ENCODE peak calls at places on chromosome 12, in nine cellular contexts. One of them, this sample, is unnamed. For H3K27me3, the result is how much of the 10 kb centered on the place peaks cover.

GRCh38 chr12:98439471-98440164 is 75.8 kb upstream of the TMPO start:
- DNase-seq in neural progenitor cell: no peak
- DNase-seq in heart right ventricle: no peak
- DNase-seq in Peyer's patch: no peak
- DNase-seq in DND-41: no peak
- DNase-seq in cardiac muscle cell: no peak
- DNase-seq in heart left ventricle: no peak
- DNase-seq in uterus: no peak
- DNase-seq in dorsolateral prefrontal cortex: no peak
- DNase-seq in this sample: no peak

GRCh38 chr12:131452444-131452860 is 258.4 kb upstream of the SFSWAP start:
- DNase-seq in neural progenitor cell: peak
- DNase-seq in heart right ventricle: no peak
- DNase-seq in Peyer's patch: no peak
- DNase-seq in DND-41: no peak
- DNase-seq in cardiac muscle cell: peak
- DNase-seq in heart left ventricle: no peak
- DNase-seq in uterus: no peak
- DNase-seq in dorsolateral prefrontal cortex: no peak
- DNase-seq in this sample: no peak

GRCh38 chr12:112841891-112842290 is 50.3 kb downstream of the RPH3A start:
- DNase-seq in neural progenitor cell: no peak
- DNase-seq in heart right ventricle: no peak
- DNase-seq in Peyer's patch: no peak
- DNase-seq in DND-41: no peak
- DNase-seq in cardiac muscle cell: no peak
- DNase-seq in heart left ventricle: no peak
- DNase-seq in uterus: no peak
- DNase-seq in dorsolateral prefrontal cortex: no peak
- DNase-seq in this sample: no peak

GRCh38 chr12:127178039-127178438 is 1088.9 kb upstream of the TMEM132C start:
- DNase-seq in neural progenitor cell: no peak
- DNase-seq in heart right ventricle: no peak
- DNase-seq in Peyer's patch: no peak
- DNase-seq in DND-41: no peak
- DNase-seq in cardiac muscle cell: no peak
- DNase-seq in heart left ventricle: no peak
- DNase-seq in uterus: no peak
- DNase-seq in dorsolateral prefrontal cortex: no peak
- DNase-seq in this sample: no peak

GRCh38 chr12:90036641-90037040 is 328.0 kb upstream of the ATP2B1 start:
- DNase-seq in neural progenitor cell: no peak
- DNase-seq in heart right ventricle: no peak
- DNase-seq in Peyer's patch: no peak
- DNase-seq in DND-41: peak
- DNase-seq in cardiac muscle cell: no peak
- DNase-seq in heart left ventricle: no peak
- DNase-seq in uterus: no peak
- DNase-seq in dorsolateral prefrontal cortex: no peak
- DNase-seq in this sample: no peak

GRCh38 chr12:65894624-65895023 is 70.3 kb downstream of the HMGA2 start:
- DNase-seq in neural progenitor cell: no peak
- DNase-seq in heart right ventricle: no peak
- DNase-seq in Peyer's patch: no peak
- DNase-seq in DND-41: no peak
- DNase-seq in cardiac muscle cell: no peak
- DNase-seq in heart left ventricle: no peak
- DNase-seq in uterus: no peak
- DNase-seq in dorsolateral prefrontal cortex: no peak
- DNase-seq in this sample: no peak

GRCh38 chr12:52965337-52965731 is 16.4 kb downstream of the KRT18 start:
- DNase-seq in neural progenitor cell: peak
- DNase-seq in heart right ventricle: no peak
- DNase-seq in Peyer's patch: no peak
- DNase-seq in DND-41: no peak
- DNase-seq in cardiac muscle cell: no peak
- DNase-seq in heart left ventricle: no peak
- DNase-seq in uterus: no peak
- DNase-seq in dorsolateral prefrontal cortex: no peak
- DNase-seq in this sample: no peak

GRCh38 chr12:107684990-107685359 is 624 bp upstream of the PWP1 start:
- DNase-seq in neural progenitor cell: peak
- DNase-seq in heart right ventricle: no peak
- DNase-seq in Peyer's patch: no peak
- DNase-seq in DND-41: peak
- DNase-seq in cardiac muscle cell: no peak
- DNase-seq in heart left ventricle: no peak
- DNase-seq in uterus: no peak
- DNase-seq in dorsolateral prefrontal cortex: no peak
- DNase-seq in this sample: no peak

GRCh38 chr12:2080604-2081003 is 27.8 kb downstream of the CACNA1C start:
- DNase-seq in neural progenitor cell: no peak
- DNase-seq in heart right ventricle: no peak
- DNase-seq in Peyer's patch: no peak
- DNase-seq in DND-41: no peak
- DNase-seq in cardiac muscle cell: no peak
- DNase-seq in heart left ventricle: no peak
- DNase-seq in uterus: no peak
- DNase-seq in dorsolateral prefrontal cortex: no peak
- DNase-seq in this sample: no peak

GRCh38 chr12:89547116-89547515 is 21.3 kb upstream of the POC1B start:
- DNase-seq in neural progenitor cell: no peak
- DNase-seq in heart right ventricle: no peak
- DNase-seq in Peyer's patch: no peak
- DNase-seq in DND-41: no peak
- DNase-seq in cardiac muscle cell: no peak
- DNase-seq in heart left ventricle: no peak
- DNase-seq in uterus: no peak
- DNase-seq in dorsolateral prefrontal cortex: no peak
- DNase-seq in this sample: no peak

GRCh38 chr12:124663206-124663605 is 95.8 kb upstream of the NCOR2 start:
- DNase-seq in neural progenitor cell: no peak
- DNase-seq in heart right ventricle: no peak
- DNase-seq in Peyer's patch: no peak
- DNase-seq in DND-41: no peak
- DNase-seq in cardiac muscle cell: no peak
- DNase-seq in heart left ventricle: no peak
- DNase-seq in uterus: no peak
- DNase-seq in dorsolateral prefrontal cortex: no peak
- DNase-seq in this sample: no peak

GRCh38 chr12:104458645-104459555 is 2.2 kb downstream of the CHST11 start:
- DNase-seq in neural progenitor cell: peak
- DNase-seq in heart right ventricle: peak
- DNase-seq in Peyer's patch: peak
- DNase-seq in DND-41: peak
- DNase-seq in cardiac muscle cell: peak
- DNase-seq in heart left ventricle: no peak
- DNase-seq in uterus: peak
- DNase-seq in dorsolateral prefrontal cortex: no peak
- DNase-seq in this sample: no peak
- H3K27ac ChIP-seq in neural progenitor cell: no peak
- H3K27ac ChIP-seq in heart right ventricle: peak
- H3K27ac ChIP-seq in Peyer's patch: peak
- H3K27ac ChIP-seq in DND-41: peak
- H3K27ac ChIP-seq in cardiac muscle cell: peak
- H3K27ac ChIP-seq in heart left ventricle: peak
- H3K27ac ChIP-seq in uterus: peak
- H3K27ac ChIP-seq in dorsolateral prefrontal cortex: peak
- H3K27ac ChIP-seq in this sample: peak

GRCh38 chr12:9706081-9706685 is 26.7 kb downstream of the CLECL1 start:
- DNase-seq in neural progenitor cell: no peak
- DNase-seq in heart right ventricle: no peak
- DNase-seq in Peyer's patch: no peak
- DNase-seq in DND-41: no peak
- DNase-seq in cardiac muscle cell: no peak
- DNase-seq in heart left ventricle: no peak
- DNase-seq in uterus: no peak
- DNase-seq in dorsolateral prefrontal cortex: no peak
- DNase-seq in this sample: no peak

GRCh38 chr12:9710584-9711375 is 22.1 kb downstream of the CLECL1 start:
- DNase-seq in neural progenitor cell: no peak
- DNase-seq in heart right ventricle: no peak
- DNase-seq in Peyer's patch: no peak
- DNase-seq in DND-41: no peak
- DNase-seq in cardiac muscle cell: no peak
- DNase-seq in heart left ventricle: no peak
- DNase-seq in uterus: no peak
- DNase-seq in dorsolateral prefrontal cortex: no peak
- DNase-seq in this sample: no peak

GRCh38 chr12:9708853-9709252 is 24.0 kb downstream of the CLECL1 start:
- DNase-seq in neural progenitor cell: no peak
- DNase-seq in heart right ventricle: no peak
- DNase-seq in Peyer's patch: no peak
- DNase-seq in DND-41: no peak
- DNase-seq in cardiac muscle cell: no peak
- DNase-seq in heart left ventricle: no peak
- DNase-seq in uterus: no peak
- DNase-seq in dorsolateral prefrontal cortex: no peak
- DNase-seq in this sample: no peak

GRCh38 chr12:9707864-9708808 is 24.8 kb downstream of the CLECL1 start:
- DNase-seq in neural progenitor cell: peak
- DNase-seq in heart right ventricle: peak
- DNase-seq in Peyer's patch: peak
- DNase-seq in DND-41: peak
- DNase-seq in cardiac muscle cell: peak
- DNase-seq in heart left ventricle: peak
- DNase-seq in uterus: peak
- DNase-seq in dorsolateral prefrontal cortex: peak
- DNase-seq in this sample: peak

GRCh38 chr12:9707356-9707755 is 25.5 kb downstream of the CLECL1 start:
- DNase-seq in neural progenitor cell: no peak
- DNase-seq in heart right ventricle: no peak
- DNase-seq in Peyer's patch: peak
- DNase-seq in DND-41: peak
- DNase-seq in cardiac muscle cell: no peak
- DNase-seq in heart left ventricle: no peak
- DNase-seq in uterus: no peak
- DNase-seq in dorsolateral prefrontal cortex: no peak
- DNase-seq in this sample: no peak
- TF ChIP-seq CTCF in neural progenitor cell: no peak
- TF ChIP-seq CTCF in heart right ventricle: no peak
- TF ChIP-seq CTCF in Peyer's patch: no peak
- TF ChIP-seq CTCF in DND-41: no peak
- TF ChIP-seq CTCF in cardiac muscle cell: no peak
- TF ChIP-seq CTCF in heart left ventricle: no peak
- TF ChIP-seq CTCF in uterus: no peak
- TF ChIP-seq CTCF in dorsolateral prefrontal cortex: no peak
- TF ChIP-seq CTCF in this sample: no peak

GRCh38 chr12:109302358-109302757 is 6.7 kb downstream of the FOXN4 start:
- DNase-seq in neural progenitor cell: no peak
- DNase-seq in heart right ventricle: no peak
- DNase-seq in Peyer's patch: no peak
- DNase-seq in DND-41: no peak
- DNase-seq in cardiac muscle cell: no peak
- DNase-seq in heart left ventricle: no peak
- DNase-seq in uterus: no peak
- DNase-seq in dorsolateral prefrontal cortex: no peak
- DNase-seq in this sample: no peak

GRCh38 chr12:109302770-109303169 is 6.3 kb downstream of the FOXN4 start:
- DNase-seq in neural progenitor cell: no peak
- DNase-seq in heart right ventricle: no peak
- DNase-seq in Peyer's patch: no peak
- DNase-seq in DND-41: no peak
- DNase-seq in cardiac muscle cell: no peak
- DNase-seq in heart left ventricle: no peak
- DNase-seq in uterus: no peak
- DNase-seq in dorsolateral prefrontal cortex: no peak
- DNase-seq in this sample: no peak

GRCh38 chr12:109304485-109304884 is 4.6 kb downstream of the FOXN4 start:
- DNase-seq in neural progenitor cell: no peak
- DNase-seq in heart right ventricle: no peak
- DNase-seq in Peyer's patch: no peak
- DNase-seq in DND-41: no peak
- DNase-seq in cardiac muscle cell: no peak
- DNase-seq in heart left ventricle: no peak
- DNase-seq in uterus: no peak
- DNase-seq in dorsolateral prefrontal cortex: no peak
- DNase-seq in this sample: no peak

GRCh38 chr12:109307051-109307450 is 2.0 kb downstream of the FOXN4 start:
- DNase-seq in neural progenitor cell: no peak
- DNase-seq in heart right ventricle: no peak
- DNase-seq in Peyer's patch: no peak
- DNase-seq in DND-41: no peak
- DNase-seq in cardiac muscle cell: no peak
- DNase-seq in heart left ventricle: no peak
- DNase-seq in uterus: no peak
- DNase-seq in dorsolateral prefrontal cortex: no peak
- DNase-seq in this sample: no peak

DNA sequence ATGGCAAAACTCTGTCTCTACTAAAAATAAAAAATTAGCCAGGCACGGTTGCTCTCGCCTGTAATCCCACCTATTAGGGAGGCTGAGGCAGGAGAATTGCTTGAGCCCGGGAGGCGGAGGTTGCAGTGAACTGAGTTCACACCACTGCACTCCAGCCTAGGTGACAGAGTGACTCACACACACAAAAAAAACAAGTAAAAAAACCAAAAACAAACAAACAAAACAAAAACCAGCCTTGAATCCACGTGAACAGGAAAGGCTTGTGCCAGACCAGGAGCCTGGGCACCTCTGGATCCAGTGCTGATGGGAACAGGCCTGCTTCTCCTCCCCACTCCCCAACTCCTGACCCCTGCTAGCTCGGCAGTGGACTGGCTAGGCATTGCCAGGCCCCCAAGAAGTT is 3.5 kb downstream of the FOXN4 start:
- DNase-seq in neural progenitor cell: no peak
- DNase-seq in heart right ventricle: no peak
- DNase-seq in Peyer's patch: no peak
- DNase-seq in DND-41: no peak
- DNase-seq in cardiac muscle cell: no peak
- DNase-seq in heart left ventricle: no peak
- DNase-seq in uterus: no peak
- DNase-seq in dorsolateral prefrontal cortex: no peak
- DNase-seq in this sample: no peak
- H3K27me3 ChIP-seq in neural progenitor cell: half or more
- H3K27me3 ChIP-seq in heart right ventricle: half or more
- H3K27me3 ChIP-seq in Peyer's patch: under half
- H3K27me3 ChIP-seq in DND-41: under half
- H3K27me3 ChIP-seq in cardiac muscle cell: under half
- H3K27me3 ChIP-seq in heart left ventricle: under half
- H3K27me3 ChIP-seq in uterus: under half
- H3K27me3 ChIP-seq in dorsolateral prefrontal cortex: under half
- H3K27me3 ChIP-seq in this sample: under half

DNA sequence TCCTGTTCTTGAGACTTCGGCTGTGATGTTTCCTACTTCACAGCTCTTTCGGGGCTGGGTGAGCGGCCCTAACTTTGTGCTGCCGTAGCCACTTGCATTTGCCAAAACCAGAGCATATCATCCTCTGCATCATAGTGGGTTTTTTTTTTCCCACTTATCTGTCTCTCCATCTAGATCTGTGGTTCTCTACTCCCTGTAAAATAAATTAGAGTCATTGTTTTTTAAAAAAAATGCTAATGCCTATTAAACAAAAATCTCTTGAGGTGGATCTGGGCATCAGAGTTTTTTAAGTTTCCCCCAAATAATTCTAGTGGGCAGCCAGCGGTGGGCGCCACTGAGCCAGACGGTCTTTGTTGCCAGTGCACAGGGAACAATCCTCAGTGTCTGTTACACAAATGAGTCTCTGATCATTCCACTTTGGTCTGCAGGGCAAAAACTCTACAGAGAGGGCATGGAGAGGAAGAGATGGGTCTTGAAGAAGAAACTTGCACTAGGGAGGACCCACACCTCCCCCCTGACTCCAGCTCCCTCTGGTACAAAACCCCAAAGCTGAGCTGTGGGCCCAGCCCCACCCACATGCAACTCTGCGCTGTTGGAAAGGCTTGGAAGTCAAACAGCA is 62.4 kb upstream of the BCL2L14 start:
- DNase-seq in neural progenitor cell: peak
- DNase-seq in heart right ventricle: no peak
- DNase-seq in Peyer's patch: no peak
- DNase-seq in DND-41: peak
- DNase-seq in cardiac muscle cell: no peak
- DNase-seq in heart left ventricle: no peak
- DNase-seq in uterus: no peak
- DNase-seq in dorsolateral prefrontal cortex: no peak
- DNase-seq in this sample: peak
- H3K27ac ChIP-seq in neural progenitor cell: no peak
- H3K27ac ChIP-seq in heart right ventricle: no peak
- H3K27ac ChIP-seq in Peyer's patch: peak
- H3K27ac ChIP-seq in DND-41: no peak
- H3K27ac ChIP-seq in cardiac muscle cell: no peak
- H3K27ac ChIP-seq in heart left ventricle: no peak
- H3K27ac ChIP-seq in uterus: no peak
- H3K27ac ChIP-seq in dorsolateral prefrontal cortex: no peak
- H3K27ac ChIP-seq in this sample: peak

This sample was measured in CD4-positive, alpha-beta T cell.